ENCODE peak calls at places on chromosomes 7 and 10, in ten cellular contexts. One of them, this sample, is unnamed.

GRCh38 chr10:86263907-86264306 is 102.7 kb downstream of the GRID1 start:
- DNase-seq in esophagus muscularis mucosa: no peak
- DNase-seq in gastrocnemius medialis: no peak
- DNase-seq in prostate gland: no peak
- DNase-seq in heart left ventricle: no peak
- DNase-seq in tibial nerve: no peak
- DNase-seq in uterus: no peak
- DNase-seq in Peyer's patch: no peak
- DNase-seq in transverse colon: no peak
- DNase-seq in IMR-90: no peak
- DNase-seq in this sample: no peak

GRCh38 chr7:124085168-124085567 is 52.3 kb upstream of the TMEM229A start:
- DNase-seq in esophagus muscularis mucosa: no peak
- DNase-seq in gastrocnemius medialis: no peak
- DNase-seq in prostate gland: peak
- DNase-seq in heart left ventricle: no peak
- DNase-seq in tibial nerve: no peak
- DNase-seq in uterus: no peak
- DNase-seq in Peyer's patch: no peak
- DNase-seq in transverse colon: peak
- DNase-seq in IMR-90: no peak
- DNase-seq in this sample: no peak

GRCh38 chr10:48976208-48976607 is 36.6 kb upstream of the LRRC18 start:
- DNase-seq in esophagus muscularis mucosa: no peak
- DNase-seq in gastrocnemius medialis: no peak
- DNase-seq in prostate gland: peak
- DNase-seq in heart left ventricle: no peak
- DNase-seq in tibial nerve: no peak
- DNase-seq in uterus: no peak
- DNase-seq in Peyer's patch: no peak
- DNase-seq in transverse colon: no peak
- DNase-seq in IMR-90: peak
- DNase-seq in this sample: no peak

GRCh38 chr10:80493482-80494021 is 39.4 kb downstream of the TSPAN14 start:
- DNase-seq in esophagus muscularis mucosa: no peak
- DNase-seq in gastrocnemius medialis: no peak
- DNase-seq in prostate gland: no peak
- DNase-seq in heart left ventricle: no peak
- DNase-seq in tibial nerve: no peak
- DNase-seq in uterus: no peak
- DNase-seq in Peyer's patch: no peak
- DNase-seq in transverse colon: no peak
- DNase-seq in IMR-90: no peak
- DNase-seq in this sample: no peak

GRCh38 chr7:2621948-2622640 is 9.7 kb upstream of the TTYH3 start:
- DNase-seq in esophagus muscularis mucosa: no peak
- DNase-seq in gastrocnemius medialis: no peak
- DNase-seq in prostate gland: no peak
- DNase-seq in heart left ventricle: peak
- DNase-seq in tibial nerve: no peak
- DNase-seq in uterus: no peak
- DNase-seq in Peyer's patch: no peak
- DNase-seq in transverse colon: no peak
- DNase-seq in IMR-90: no peak
- DNase-seq in this sample: no peak

GRCh38 chr10:43606323-43607198 is at the start of gene ZNF485:
- DNase-seq in esophagus muscularis mucosa: peak
- DNase-seq in gastrocnemius medialis: peak
- DNase-seq in prostate gland: peak
- DNase-seq in heart left ventricle: peak
- DNase-seq in tibial nerve: peak
- DNase-seq in uterus: peak
- DNase-seq in Peyer's patch: peak
- DNase-seq in transverse colon: peak
- DNase-seq in IMR-90: peak
- DNase-seq in this sample: peak

GRCh38 chr7:149869291-149869650 is 4.5 kb upstream of the ATP6V0E2 start:
- DNase-seq in esophagus muscularis mucosa: no peak
- DNase-seq in gastrocnemius medialis: no peak
- DNase-seq in prostate gland: no peak
- DNase-seq in heart left ventricle: peak
- DNase-seq in tibial nerve: no peak
- DNase-seq in uterus: no peak
- DNase-seq in Peyer's patch: peak
- DNase-seq in transverse colon: no peak
- DNase-seq in IMR-90: no peak
- DNase-seq in this sample: no peak

GRCh38 chr7:43787771-43788170 is 29.3 kb downstream of the BLVRA start:
- DNase-seq in esophagus muscularis mucosa: no peak
- DNase-seq in gastrocnemius medialis: no peak
- DNase-seq in prostate gland: no peak
- DNase-seq in heart left ventricle: no peak
- DNase-seq in tibial nerve: no peak
- DNase-seq in uterus: no peak
- DNase-seq in Peyer's patch: no peak
- DNase-seq in transverse colon: no peak
- DNase-seq in IMR-90: no peak
- DNase-seq in this sample: no peak

GRCh38 chr7:43431020-43431595 is 151.8 kb upstream of the STK17A start:
- DNase-seq in esophagus muscularis mucosa: peak
- DNase-seq in gastrocnemius medialis: no peak
- DNase-seq in prostate gland: no peak
- DNase-seq in heart left ventricle: no peak
- DNase-seq in tibial nerve: no peak
- DNase-seq in uterus: no peak
- DNase-seq in Peyer's patch: no peak
- DNase-seq in transverse colon: no peak
- DNase-seq in IMR-90: peak
- DNase-seq in this sample: no peak

GRCh38 chr7:87926581-87927461 is 7.2 kb upstream of the ADAM22 start:
- DNase-seq in esophagus muscularis mucosa: no peak
- DNase-seq in gastrocnemius medialis: no peak
- DNase-seq in prostate gland: no peak
- DNase-seq in heart left ventricle: no peak
- DNase-seq in tibial nerve: no peak
- DNase-seq in uterus: no peak
- DNase-seq in Peyer's patch: no peak
- DNase-seq in transverse colon: peak
- DNase-seq in IMR-90: no peak
- DNase-seq in this sample: no peak

DNA sequence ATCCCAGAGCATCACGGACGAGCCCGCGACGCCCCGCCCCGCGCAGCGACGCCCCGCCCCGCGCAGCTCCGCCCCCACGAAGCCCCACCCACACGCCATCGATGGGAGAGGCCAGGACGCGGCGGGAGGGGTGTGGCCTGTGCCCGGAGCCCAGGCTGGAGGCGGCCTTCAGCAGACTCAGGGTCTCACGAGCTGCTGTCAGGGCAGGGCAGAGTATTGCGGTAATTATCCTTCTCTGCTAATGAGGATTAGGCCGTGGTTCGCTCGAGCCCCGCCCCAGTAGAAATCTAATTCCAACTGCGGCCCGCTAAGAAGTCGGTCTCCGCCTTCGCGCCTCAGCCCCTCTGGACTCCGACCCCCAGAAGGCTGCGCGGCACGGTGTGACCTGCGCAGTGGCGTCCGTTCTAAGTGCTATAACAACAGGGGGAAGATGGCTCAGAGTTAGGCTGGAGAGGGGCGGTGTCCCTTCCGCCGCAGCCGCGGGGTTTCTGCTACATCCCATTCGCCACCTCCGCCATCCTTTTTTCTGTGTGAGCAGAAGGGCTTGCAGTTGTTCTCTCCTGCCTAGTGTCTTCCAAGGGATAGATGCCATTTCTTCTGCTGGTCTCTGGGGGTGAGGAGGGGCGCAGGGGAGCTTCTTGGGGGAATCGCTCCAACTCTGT is 337 bp upstream of the NT5C3A start:
- DNase-seq in esophagus muscularis mucosa: peak
- DNase-seq in gastrocnemius medialis: peak
- DNase-seq in prostate gland: peak
- DNase-seq in heart left ventricle: peak
- DNase-seq in tibial nerve: peak
- DNase-seq in uterus: peak
- DNase-seq in Peyer's patch: peak
- DNase-seq in transverse colon: peak
- DNase-seq in IMR-90: peak
- DNase-seq in this sample: peak
- TF ChIP-seq POLR2A in esophagus muscularis mucosa: no peak
- TF ChIP-seq POLR2A in gastrocnemius medialis: no peak
- TF ChIP-seq POLR2A in prostate gland: peak
- TF ChIP-seq POLR2A in heart left ventricle: no peak
- TF ChIP-seq POLR2A in tibial nerve: peak
- TF ChIP-seq POLR2A in uterus: peak
- TF ChIP-seq POLR2A in Peyer's patch: peak
- TF ChIP-seq POLR2A in transverse colon: peak
- TF ChIP-seq POLR2A in IMR-90: peak
- TF ChIP-seq POLR2A in this sample: peak

GRCh38 chr7:65746398-65746669 is 126.5 kb upstream of the VKORC1L1 start:
- DNase-seq in esophagus muscularis mucosa: no peak
- DNase-seq in gastrocnemius medialis: no peak
- DNase-seq in prostate gland: no peak
- DNase-seq in heart left ventricle: no peak
- DNase-seq in tibial nerve: no peak
- DNase-seq in uterus: no peak
- DNase-seq in Peyer's patch: no peak
- DNase-seq in transverse colon: no peak
- DNase-seq in IMR-90: peak
- DNase-seq in this sample: no peak

GRCh38 chr7:65750511-65751344 is 122.1 kb upstream of the VKORC1L1 start:
- DNase-seq in esophagus muscularis mucosa: peak
- DNase-seq in gastrocnemius medialis: peak
- DNase-seq in prostate gland: peak
- DNase-seq in heart left ventricle: peak
- DNase-seq in tibial nerve: peak
- DNase-seq in uterus: peak
- DNase-seq in Peyer's patch: peak
- DNase-seq in transverse colon: peak
- DNase-seq in IMR-90: peak
- DNase-seq in this sample: peak

GRCh38 chr7:65749039-65749438 is 123.8 kb upstream of the VKORC1L1 start:
- DNase-seq in esophagus muscularis mucosa: no peak
- DNase-seq in gastrocnemius medialis: no peak
- DNase-seq in prostate gland: no peak
- DNase-seq in heart left ventricle: no peak
- DNase-seq in tibial nerve: no peak
- DNase-seq in uterus: no peak
- DNase-seq in Peyer's patch: no peak
- DNase-seq in transverse colon: no peak
- DNase-seq in IMR-90: no peak
- DNase-seq in this sample: no peak

DNA sequence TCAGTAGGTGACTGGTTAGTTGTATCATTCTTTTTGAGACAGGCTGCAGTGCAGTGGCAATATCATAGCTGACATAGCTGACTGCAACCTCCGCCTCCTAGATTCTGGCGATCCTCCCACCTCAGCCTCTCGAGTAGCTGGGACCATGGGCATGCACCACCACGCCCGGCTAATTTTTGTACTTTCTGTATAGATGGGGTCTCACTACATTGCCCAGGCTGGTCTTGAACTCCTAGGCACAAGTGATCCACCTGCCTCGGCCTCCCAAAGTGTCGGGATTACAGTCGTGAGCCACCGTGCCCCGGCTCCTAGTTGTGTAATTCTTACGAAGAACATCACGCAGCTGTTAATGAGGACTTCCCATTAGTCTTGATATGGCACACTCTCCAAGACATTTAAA is 123.4 kb upstream of the VKORC1L1 start:
- DNase-seq in esophagus muscularis mucosa: no peak
- DNase-seq in gastrocnemius medialis: no peak
- DNase-seq in prostate gland: no peak
- DNase-seq in heart left ventricle: no peak
- DNase-seq in tibial nerve: no peak
- DNase-seq in uterus: no peak
- DNase-seq in Peyer's patch: no peak
- DNase-seq in transverse colon: no peak
- DNase-seq in IMR-90: no peak
- DNase-seq in this sample: no peak
- TF ChIP-seq CTCF in esophagus muscularis mucosa: no peak
- TF ChIP-seq CTCF in gastrocnemius medialis: no peak
- TF ChIP-seq CTCF in prostate gland: no peak
- TF ChIP-seq CTCF in heart left ventricle: no peak
- TF ChIP-seq CTCF in tibial nerve: no peak
- TF ChIP-seq CTCF in uterus: no peak
- TF ChIP-seq CTCF in Peyer's patch: no peak
- TF ChIP-seq CTCF in transverse colon: no peak
- TF ChIP-seq CTCF in IMR-90: no peak
- TF ChIP-seq CTCF in this sample: no peak

GRCh38 chr7:67489881-67490280 is 493.2 kb downstream of the TYW1 start:
- DNase-seq in esophagus muscularis mucosa: no peak
- DNase-seq in gastrocnemius medialis: no peak
- DNase-seq in prostate gland: no peak
- DNase-seq in heart left ventricle: no peak
- DNase-seq in tibial nerve: no peak
- DNase-seq in uterus: no peak
- DNase-seq in Peyer's patch: no peak
- DNase-seq in transverse colon: no peak
- DNase-seq in IMR-90: no peak
- DNase-seq in this sample: no peak

GRCh38 chr7:67487316-67487715 is 490.7 kb downstream of the TYW1 start:
- DNase-seq in esophagus muscularis mucosa: no peak
- DNase-seq in gastrocnemius medialis: no peak
- DNase-seq in prostate gland: no peak
- DNase-seq in heart left ventricle: no peak
- DNase-seq in tibial nerve: no peak
- DNase-seq in uterus: no peak
- DNase-seq in Peyer's patch: no peak
- DNase-seq in transverse colon: no peak
- DNase-seq in IMR-90: no peak
- DNase-seq in this sample: no peak

DNA sequence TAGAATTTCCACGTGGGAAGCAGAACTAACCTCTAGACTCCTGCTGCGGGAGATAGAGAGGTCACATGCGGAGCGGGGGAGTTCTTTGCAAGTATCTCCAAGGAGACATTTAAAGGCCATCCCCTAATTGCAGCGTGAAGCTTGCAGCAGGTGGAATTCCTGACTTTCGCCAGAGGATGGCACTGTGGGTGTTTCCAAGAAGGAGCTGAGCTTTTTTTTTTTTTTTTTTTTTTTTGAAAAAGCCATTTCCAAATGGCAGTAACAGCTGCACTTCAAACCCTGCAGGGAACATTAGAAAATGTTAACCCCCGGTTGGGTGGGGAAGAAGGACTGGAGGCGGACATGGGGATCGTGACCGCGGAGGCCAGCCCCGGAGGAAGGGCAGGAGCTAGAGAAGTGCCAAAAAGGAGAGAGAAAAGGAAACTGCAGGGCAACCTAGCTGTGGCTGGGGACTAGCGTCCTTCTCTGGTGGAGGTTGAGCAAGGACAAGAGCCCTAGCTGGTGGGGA is 487.7 kb downstream of the TYW1 start:
- DNase-seq in esophagus muscularis mucosa: no peak
- DNase-seq in gastrocnemius medialis: peak
- DNase-seq in prostate gland: peak
- DNase-seq in heart left ventricle: no peak
- DNase-seq in tibial nerve: peak
- DNase-seq in uterus: peak
- DNase-seq in Peyer's patch: no peak
- DNase-seq in transverse colon: peak
- DNase-seq in IMR-90: peak
- DNase-seq in this sample: peak
- H3K4me3 ChIP-seq in esophagus muscularis mucosa: peak
- H3K4me3 ChIP-seq in gastrocnemius medialis: peak
- H3K4me3 ChIP-seq in prostate gland: no peak
- H3K4me3 ChIP-seq in heart left ventricle: no peak
- H3K4me3 ChIP-seq in tibial nerve: no peak
- H3K4me3 ChIP-seq in uterus: no peak
- H3K4me3 ChIP-seq in Peyer's patch: no peak
- H3K4me3 ChIP-seq in transverse colon: no peak
- H3K4me3 ChIP-seq in IMR-90: no peak
- H3K4me3 ChIP-seq in this sample: no peak

GRCh38 chr7:132135986-132136385 is 440.3 kb downstream of the PLXNA4 start:
- DNase-seq in esophagus muscularis mucosa: no peak
- DNase-seq in gastrocnemius medialis: no peak
- DNase-seq in prostate gland: no peak
- DNase-seq in heart left ventricle: no peak
- DNase-seq in tibial nerve: no peak
- DNase-seq in uterus: no peak
- DNase-seq in Peyer's patch: no peak
- DNase-seq in transverse colon: no peak
- DNase-seq in IMR-90: no peak
- DNase-seq in this sample: no peak
- TF ChIP-seq POLR2A in esophagus muscularis mucosa: no peak
- TF ChIP-seq POLR2A in gastrocnemius medialis: no peak
- TF ChIP-seq POLR2A in prostate gland: no peak
- TF ChIP-seq POLR2A in heart left ventricle: no peak
- TF ChIP-seq POLR2A in tibial nerve: no peak
- TF ChIP-seq POLR2A in uterus: no peak
- TF ChIP-seq POLR2A in Peyer's patch: no peak
- TF ChIP-seq POLR2A in transverse colon: no peak
- TF ChIP-seq POLR2A in IMR-90: no peak
- TF ChIP-seq POLR2A in this sample: no peak

This sample was measured in ovary.